ENCODE peak calls at places on chromosomes 7 and 10, in five cellular contexts. One of them, this sample, is unnamed. For H3K9me3, the result is how much of the 10 kb centered on the place peaks cover.

GRCh38 chr10:33621143-33621542 is 286.7 kb upstream of the NRP1 start:
- DNase-seq in upper lobe of right lung: no peak
- DNase-seq in pancreas: no peak
- DNase-seq in IMR-90: no peak
- DNase-seq in cardiac muscle cell: no peak
- DNase-seq in this sample: no peak

GRCh38 chr7:151138541-151138910 is 29.0 kb downstream of the GBX1 start:
- DNase-seq in upper lobe of right lung: peak
- DNase-seq in pancreas: no peak
- DNase-seq in IMR-90: no peak
- DNase-seq in cardiac muscle cell: no peak
- DNase-seq in this sample: no peak

GRCh38 chr7:140591178-140591902 is 49.3 kb downstream of the DENND2A start:
- DNase-seq in cardiac muscle cell: no peak
- DNase-seq in IMR-90: peak
- DNase-seq in upper lobe of right lung: no peak
- DNase-seq in pancreas: no peak
- DNase-seq in this sample: no peak

GRCh38 chr10:24209421-24209770 is 458 bp downstream of the KIAA1217 start:
- DNase-seq in pancreas: no peak
- DNase-seq in IMR-90: peak
- DNase-seq in cardiac muscle cell: peak
- DNase-seq in upper lobe of right lung: no peak
- DNase-seq in this sample: peak

GRCh38 chr7:130699686-130700085 is 13.3 kb upstream of the TSGA13 start:
- DNase-seq in upper lobe of right lung: no peak
- DNase-seq in IMR-90: no peak
- DNase-seq in cardiac muscle cell: no peak
- DNase-seq in pancreas: no peak
- DNase-seq in this sample: no peak

GRCh38 chr7:108875139-108875538 is 305.5 kb downstream of the DNAJB9 start:
- DNase-seq in IMR-90: peak
- DNase-seq in upper lobe of right lung: no peak
- DNase-seq in cardiac muscle cell: no peak
- DNase-seq in pancreas: no peak
- DNase-seq in this sample: no peak

GRCh38 chr7:1813394-1814088 is 143.5 kb downstream of the ELFN1 start:
- DNase-seq in upper lobe of right lung: peak
- DNase-seq in cardiac muscle cell: no peak
- DNase-seq in IMR-90: no peak
- DNase-seq in pancreas: no peak
- DNase-seq in this sample: no peak

GRCh38 chr10:71644307-71645180 is 75.0 kb downstream of the C10orf105 start:
- DNase-seq in IMR-90: no peak
- DNase-seq in pancreas: no peak
- DNase-seq in upper lobe of right lung: no peak
- DNase-seq in cardiac muscle cell: no peak
- DNase-seq in this sample: no peak

GRCh38 chr7:66928388-66928787 is 7.4 kb downstream of the TMEM248 start:
- DNase-seq in IMR-90: no peak
- DNase-seq in upper lobe of right lung: no peak
- DNase-seq in cardiac muscle cell: no peak
- DNase-seq in pancreas: no peak
- DNase-seq in this sample: no peak

GRCh38 chr10:97827778-97828291 is 21.8 kb upstream of the GOLGA7B start:
- DNase-seq in cardiac muscle cell: no peak
- DNase-seq in pancreas: no peak
- DNase-seq in IMR-90: no peak
- DNase-seq in upper lobe of right lung: no peak
- DNase-seq in this sample: no peak

GRCh38 chr7:106050002-106050742 is 61.9 kb downstream of the SYPL1 start:
- DNase-seq in pancreas: no peak
- DNase-seq in IMR-90: peak
- DNase-seq in upper lobe of right lung: no peak
- DNase-seq in cardiac muscle cell: no peak
- DNase-seq in this sample: no peak

DNA sequence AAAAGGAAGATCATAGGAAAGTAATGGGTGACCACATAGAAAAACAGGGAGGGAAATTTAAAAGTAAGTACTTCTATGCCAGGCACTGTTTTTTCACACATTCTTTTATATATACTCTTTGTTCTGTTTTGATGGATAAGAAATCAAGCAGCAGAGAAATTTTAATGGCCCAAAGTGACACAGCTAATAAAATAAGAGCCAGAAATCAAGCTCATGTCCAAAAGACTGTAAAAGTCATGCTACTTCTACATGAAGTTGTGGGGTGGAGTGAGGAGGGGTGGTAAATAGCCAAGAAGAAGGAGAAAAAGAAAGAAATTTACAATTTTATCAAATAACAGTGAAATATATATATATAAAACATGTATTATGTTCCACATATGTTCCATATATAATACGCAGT is 2.6 kb downstream of the IMMP2L start:
- DNase-seq in cardiac muscle cell: no peak
- DNase-seq in pancreas: no peak
- DNase-seq in upper lobe of right lung: no peak
- DNase-seq in IMR-90: no peak
- DNase-seq in this sample: no peak
- H3K27ac ChIP-seq in cardiac muscle cell: no peak
- H3K27ac ChIP-seq in pancreas: no peak
- H3K27ac ChIP-seq in upper lobe of right lung: no peak
- H3K27ac ChIP-seq in IMR-90: no peak
- H3K27ac ChIP-seq in this sample: no peak

DNA sequence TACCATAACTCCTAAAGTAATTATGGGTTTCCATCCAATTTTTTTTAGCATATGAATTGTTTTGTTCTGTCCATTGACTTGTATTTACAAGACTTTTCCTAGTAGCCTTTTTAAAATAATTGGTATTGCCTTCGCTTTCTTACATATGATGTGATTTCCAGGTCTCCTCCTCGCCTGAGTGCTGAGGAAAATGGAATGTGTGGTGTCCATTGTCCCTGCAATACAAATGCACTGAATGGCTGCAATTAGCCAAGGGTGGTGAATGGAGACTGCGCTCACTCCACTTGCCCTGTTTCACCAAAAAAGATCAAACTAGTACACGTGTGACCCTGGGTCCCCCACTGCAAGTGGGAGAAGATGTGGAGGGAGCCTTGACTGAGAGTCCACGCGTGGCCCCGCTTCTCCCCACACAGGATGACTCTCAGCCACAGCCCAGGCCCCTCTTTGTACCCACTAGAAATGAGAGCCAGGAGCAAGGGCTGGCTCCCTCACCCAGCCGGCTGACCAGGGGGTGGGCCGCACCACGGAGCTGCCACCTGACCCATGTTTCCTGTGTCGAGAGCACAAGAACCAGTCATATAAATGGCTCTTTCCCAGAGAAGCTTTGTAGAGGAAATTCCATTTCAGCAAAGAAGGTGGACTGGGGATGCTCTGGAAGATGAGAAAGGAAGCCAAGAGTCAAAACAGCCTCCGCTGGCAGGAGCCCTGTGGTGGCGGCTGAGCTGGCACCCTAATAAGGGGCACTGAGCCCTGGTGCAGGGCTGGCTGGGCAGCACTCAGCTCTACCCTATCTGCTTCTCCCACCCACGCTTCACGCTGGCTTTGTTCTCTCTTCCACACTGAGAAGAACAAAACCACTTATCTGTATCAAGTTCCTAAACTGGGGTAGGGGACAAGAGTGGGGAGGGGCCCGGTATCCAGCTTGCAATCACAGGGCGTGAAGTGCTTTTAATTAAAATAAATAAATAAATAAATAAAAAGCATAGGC is 52.4 kb downstream of the FAM53B start:
- DNase-seq in upper lobe of right lung: no peak
- DNase-seq in IMR-90: no peak
- DNase-seq in pancreas: no peak
- DNase-seq in cardiac muscle cell: no peak
- DNase-seq in this sample: no peak
- TF ChIP-seq CTCF in upper lobe of right lung: no peak
- TF ChIP-seq CTCF in IMR-90: no peak
- TF ChIP-seq CTCF in pancreas: no peak
- TF ChIP-seq CTCF in cardiac muscle cell: no peak
- TF ChIP-seq CTCF in this sample: no peak

DNA sequence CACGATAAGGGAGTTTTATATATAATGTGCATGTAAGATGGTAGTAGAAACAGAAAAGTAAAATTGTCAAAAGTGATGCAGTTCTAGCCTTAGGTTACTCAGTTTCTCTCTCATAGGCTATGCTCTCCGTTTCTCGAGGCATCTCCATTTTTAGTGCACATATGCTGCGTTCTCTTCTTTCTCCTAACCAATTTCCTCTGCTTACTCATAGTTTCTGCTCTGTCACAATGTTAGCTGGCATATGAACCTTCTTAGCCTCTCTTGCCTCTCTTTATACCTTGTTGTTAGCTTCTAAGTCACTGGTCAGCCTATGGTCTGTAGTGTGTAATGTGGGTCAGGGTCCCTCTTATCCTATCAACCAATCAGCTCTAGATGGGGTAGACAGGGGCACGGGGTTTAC is 280.6 kb upstream of the ETV1 start:
- DNase-seq in IMR-90: no peak
- DNase-seq in cardiac muscle cell: no peak
- DNase-seq in upper lobe of right lung: no peak
- DNase-seq in pancreas: no peak
- DNase-seq in this sample: no peak
- H3K9me3 ChIP-seq in IMR-90: under half
- H3K9me3 ChIP-seq in cardiac muscle cell: under half
- H3K9me3 ChIP-seq in upper lobe of right lung: under half
- H3K9me3 ChIP-seq in pancreas: under half
- H3K9me3 ChIP-seq in this sample: under half

DNA sequence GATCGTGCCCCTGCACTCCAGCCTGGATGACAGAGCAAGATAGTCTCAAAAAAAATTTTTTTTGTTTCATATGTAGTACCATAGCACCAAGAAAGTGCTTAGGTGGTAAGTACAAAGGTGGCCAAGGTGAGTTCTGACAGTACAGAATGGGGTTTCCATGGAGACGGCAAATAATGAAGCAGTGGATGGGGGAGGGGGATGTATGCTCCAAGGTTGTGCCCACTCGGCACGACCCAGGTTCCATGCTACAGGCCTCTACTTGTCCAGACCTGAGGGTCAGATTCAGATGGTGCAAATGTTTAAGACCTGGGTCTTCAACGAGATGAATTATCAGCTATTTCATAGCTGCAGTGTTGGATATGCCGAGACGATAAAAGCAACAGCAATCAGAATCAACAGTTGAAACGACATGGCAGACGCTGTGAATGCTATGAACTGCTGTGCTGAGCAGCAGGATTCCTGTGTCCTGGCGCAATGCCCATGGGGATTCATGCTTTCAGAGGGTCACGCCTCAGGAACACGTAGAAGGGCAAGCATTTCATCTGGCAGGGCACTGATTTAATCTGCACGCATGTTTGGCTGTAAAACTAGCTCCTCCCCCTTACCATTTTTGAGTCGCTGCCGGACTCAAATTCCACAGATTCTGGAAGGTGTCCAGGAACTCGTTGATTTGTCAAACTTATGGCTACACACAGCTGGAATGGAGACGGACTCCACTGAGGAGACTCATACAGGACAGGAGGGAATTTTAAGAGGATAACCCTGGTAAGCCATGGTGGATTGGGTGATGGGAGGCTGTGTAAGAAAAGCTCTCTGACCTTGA is 256.5 kb downstream of the FRMD4A start:
- DNase-seq in cardiac muscle cell: peak
- DNase-seq in IMR-90: peak
- DNase-seq in upper lobe of right lung: peak
- DNase-seq in pancreas: peak
- DNase-seq in this sample: peak
- H3K27ac ChIP-seq in cardiac muscle cell: no peak
- H3K27ac ChIP-seq in IMR-90: peak
- H3K27ac ChIP-seq in upper lobe of right lung: peak
- H3K27ac ChIP-seq in pancreas: peak
- H3K27ac ChIP-seq in this sample: no peak

GRCh38 chr10:132223156-132223590 is 36.4 kb downstream of the DPYSL4 start:
- DNase-seq in cardiac muscle cell: peak
- DNase-seq in upper lobe of right lung: peak
- DNase-seq in pancreas: peak
- DNase-seq in IMR-90: peak
- DNase-seq in this sample: peak
- TF ChIP-seq CTCF in cardiac muscle cell: peak
- TF ChIP-seq CTCF in upper lobe of right lung: peak
- TF ChIP-seq CTCF in pancreas: peak
- TF ChIP-seq CTCF in IMR-90: peak
- TF ChIP-seq CTCF in this sample: peak

GRCh38 chr7:40167291-40167690 is 32.5 kb downstream of the SUGCT start:
- DNase-seq in upper lobe of right lung: no peak
- DNase-seq in cardiac muscle cell: no peak
- DNase-seq in pancreas: no peak
- DNase-seq in IMR-90: no peak
- DNase-seq in this sample: no peak

GRCh38 chr7:40156988-40157387 is 22.2 kb downstream of the SUGCT start:
- DNase-seq in pancreas: no peak
- DNase-seq in upper lobe of right lung: no peak
- DNase-seq in cardiac muscle cell: no peak
- DNase-seq in IMR-90: no peak
- DNase-seq in this sample: no peak

GRCh38 chr7:40162516-40162915 is 27.7 kb downstream of the SUGCT start:
- DNase-seq in upper lobe of right lung: no peak
- DNase-seq in pancreas: no peak
- DNase-seq in cardiac muscle cell: no peak
- DNase-seq in IMR-90: peak
- DNase-seq in this sample: no peak
- H3K9me3 ChIP-seq in upper lobe of right lung: under half
- H3K9me3 ChIP-seq in pancreas: under half
- H3K9me3 ChIP-seq in cardiac muscle cell: under half
- H3K9me3 ChIP-seq in IMR-90: under half
- H3K9me3 ChIP-seq in this sample: under half

DNA sequence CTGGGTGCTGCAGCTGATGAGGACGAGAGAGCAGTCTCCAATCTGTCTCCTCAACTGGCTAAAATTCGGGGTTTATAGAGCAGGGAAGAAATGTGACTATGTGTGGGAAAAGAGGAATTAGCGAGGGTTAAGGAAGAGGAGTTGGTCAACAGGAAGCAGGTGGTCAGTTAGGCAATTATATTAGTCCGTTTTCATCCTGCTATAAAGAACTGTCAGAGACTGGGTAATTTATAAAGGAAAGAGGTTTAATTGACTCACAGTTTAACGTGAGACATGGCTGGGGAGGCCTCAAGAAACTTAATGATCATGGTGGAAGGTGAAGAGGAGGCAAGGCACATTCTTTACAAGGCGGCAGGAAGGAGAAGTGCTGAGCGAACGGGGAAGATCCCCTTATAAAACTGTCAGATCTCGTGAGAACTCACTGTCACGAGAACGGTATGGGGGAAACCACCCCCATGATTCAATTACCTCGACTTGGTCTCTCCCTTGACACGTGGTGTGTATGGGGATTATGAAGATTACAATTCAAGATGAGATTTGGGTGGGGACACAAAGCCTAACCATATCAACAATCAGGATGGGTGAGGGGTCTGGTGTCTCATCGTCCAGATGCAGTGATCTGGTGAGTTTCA is 35.1 kb downstream of the RAMP3 start:
- DNase-seq in pancreas: no peak
- DNase-seq in IMR-90: no peak
- DNase-seq in upper lobe of right lung: no peak
- DNase-seq in cardiac muscle cell: no peak
- DNase-seq in this sample: peak
- H3K27ac ChIP-seq in pancreas: no peak
- H3K27ac ChIP-seq in IMR-90: no peak
- H3K27ac ChIP-seq in upper lobe of right lung: no peak
- H3K27ac ChIP-seq in cardiac muscle cell: no peak
- H3K27ac ChIP-seq in this sample: no peak